ENCODE peak calls at places on chromosomes 5 and 9, in five cellular contexts. M is OCI-LY7, D is MM.1S, H is fibroblast of lung, K is GM12865. Q is an unnamed sample.
A peak's percentile ranks its signal among the peaks of the same experiment; 100 is the strongest.

GRCh38 chr5:11269515-11269914 is 508.5 kb upstream of the DAP start:
- DNase-seq in M (no peak), D (no peak), H (no peak), K (no peak), Q (no peak)

GRCh38 chr5:113776832-113777525 is 263.5 kb downstream of the YTHDC2 start:
- DNase-seq in M (no peak), D (no peak), H (no peak), K (no peak), Q (peak; percentile 39)

GRCh38 chr9:16625831-16626230 is 244.6 kb downstream of the BNC2 start:
- DNase-seq in M (no peak), D (no peak), H (peak; percentile 59), K (no peak), Q (peak; percentile 57)

GRCh38 chr9:20611751-20612287 is 10.5 kb downstream of the MLLT3 start:
- DNase-seq in M (peak; percentile 12), D (no peak), H (peak; percentile 88), K (peak; percentile 21), Q (peak; percentile 82)

GRCh38 chr5:435961-436640 is 6.9 kb upstream of the EXOC3 start:
- DNase-seq in M (no peak), D (no peak), H (peak; percentile 40), K (peak; percentile 43), Q (peak; percentile 34)

GRCh38 chr5:14401639-14402038 is 180.0 kb upstream of the OTULINL start:
- DNase-seq in M (no peak), D (no peak), H (no peak), K (no peak), Q (no peak)

GRCh38 chr9:111056554-111056953 is 18.3 kb upstream of the LPAR1 start:
- DNase-seq in M (no peak), D (no peak), H (peak; percentile 87), K (no peak), Q (peak; percentile 67)

GRCh38 chr5:41508186-41508585 is 2.2 kb downstream of the PLCXD3 start:
- DNase-seq in M (no peak), D (no peak), H (no peak), K (no peak), Q (no peak)

GRCh38 chr5:31963358-31963757 is 210.8 kb downstream of the GOLPH3 start:
- DNase-seq in M (no peak), D (no peak), H (no peak), K (no peak), Q (no peak)

GRCh38 chr9:91151741-91152095 is 210.0 kb downstream of the AUH start:
- DNase-seq in M (no peak), D (no peak), H (no peak), K (no peak), Q (no peak)

GRCh38 chr5:151126199-151126645 is 31.4 kb downstream of the ANXA6 start:
- DNase-seq in M (peak; percentile 83), D (peak; percentile 74), H (peak; percentile 71), K (peak; percentile 90), Q (peak; percentile 69)

GRCh38 chr5:359301-359897 is 37.9 kb downstream of the AHRR start:
- DNase-seq in M (no peak), D (no peak), H (no peak), K (no peak), Q (no peak)

GRCh38 chr5:72032769-72033168 is 74.5 kb upstream of the MAP1B start:
- DNase-seq in M (no peak), D (no peak), H (no peak), K (no peak), Q (no peak)

GRCh38 chr5:160390787-160391696 is 8.8 kb downstream of the FAM200C start:
- DNase-seq in M (peak; percentile 33), D (peak; percentile 33), H (peak; percentile 50), K (peak; percentile 11), Q (peak; percentile 50)

GRCh38 chr9:125440411-125440810 is 178.8 kb downstream of the GAPVD1 start:
- DNase-seq in M (no peak), D (no peak), H (no peak), K (no peak), Q (no peak)

GRCh38 chr9:81032831-81033230 is 656.5 kb downstream of the TLE1 start:
- DNase-seq in M (no peak), D (no peak), H (peak; percentile 19), K (no peak), Q (peak; percentile 5)

GRCh38 chr5:145586664-145587307 is 248.4 kb downstream of the PRELID2 start:
- DNase-seq in M (no peak), D (no peak), H (no peak), K (no peak), Q (no peak)

GRCh38 chr5:757346-757930 is 27.1 kb downstream of the ZDHHC11B start:
- DNase-seq in M (no peak), D (no peak), H (no peak), K (no peak), Q (no peak)

GRCh38 chr5:63963080-63963735 is 963 bp upstream of the HTR1A start:
- DNase-seq in M (peak; percentile 57), D (peak; percentile 78), H (peak; percentile 79), K (peak; percentile 75), Q (peak; percentile 83)

GRCh38 chr5:73213566-73213998 is 40.6 kb downstream of the TMEM174 start:
- DNase-seq in M (no peak), D (no peak), H (peak; percentile 68), K (peak; percentile 48), Q (peak; percentile 69)

GRCh38 chr9:81032030-81032572 is 657.2 kb downstream of the TLE1 start:
- DNase-seq in M (peak; percentile 1), D (peak; percentile 79), H (peak; percentile 90), K (peak; percentile 2), Q (peak; percentile 89)

GRCh38 chr9:92342825-92343488 is 17.2 kb downstream of the CENPP start:
- DNase-seq in M (no peak), D (no peak), H (peak; percentile 41), K (no peak), Q (peak; percentile 56)

GRCh38 chr9:112411626-112412027 is 31.7 kb downstream of the HSDL2 start:
- DNase-seq in M (no peak), D (no peak), H (peak; percentile 63), K (no peak), Q (no peak)

GRCh38 chr5:172243302-172243701 is 40.3 kb downstream of the UBTD2 start:
- DNase-seq in M (no peak), D (no peak), H (no peak), K (no peak), Q (no peak)

GRCh38 chr5:76441890-76442673 is 39.0 kb downstream of the IQGAP2 start:
- DNase-seq in M (no peak), D (no peak), H (no peak), K (no peak), Q (no peak)

GRCh38 chr9:15155323-15155722 is 151.7 kb downstream of the TTC39B start:
- DNase-seq in M (no peak), D (no peak), H (no peak), K (no peak), Q (no peak)

GRCh38 chr5:110702704-110703103 is 23.8 kb downstream of the TMEM232 start:
- DNase-seq in M (no peak), D (no peak), H (peak; percentile 11), K (no peak), Q (no peak)

GRCh38 chr5:59789894-59790293 is 103.6 kb downstream of the PDE4D start:
- DNase-seq in M (no peak), D (no peak), H (no peak), K (no peak), Q (no peak)

GRCh38 chr9:26750126-26750525 is 142.5 kb downstream of the CAAP1 start:
- DNase-seq in M (no peak), D (no peak), H (no peak), K (no peak), Q (no peak)

GRCh38 chr9:26746357-26747072 is 146.1 kb downstream of the CAAP1 start:
- DNase-seq in M (no peak), D (peak; percentile 70), H (peak; percentile 4), K (peak; percentile 76), Q (peak; percentile 30)

GRCh38 chr9:26745111-26745510 is 147.5 kb downstream of the CAAP1 start:
- DNase-seq in M (no peak), D (no peak), H (no peak), K (no peak), Q (no peak)

GRCh38 chr9:26747611-26748010 is 145.0 kb downstream of the CAAP1 start:
- DNase-seq in M (no peak), D (no peak), H (no peak), K (no peak), Q (no peak)

DNA sequence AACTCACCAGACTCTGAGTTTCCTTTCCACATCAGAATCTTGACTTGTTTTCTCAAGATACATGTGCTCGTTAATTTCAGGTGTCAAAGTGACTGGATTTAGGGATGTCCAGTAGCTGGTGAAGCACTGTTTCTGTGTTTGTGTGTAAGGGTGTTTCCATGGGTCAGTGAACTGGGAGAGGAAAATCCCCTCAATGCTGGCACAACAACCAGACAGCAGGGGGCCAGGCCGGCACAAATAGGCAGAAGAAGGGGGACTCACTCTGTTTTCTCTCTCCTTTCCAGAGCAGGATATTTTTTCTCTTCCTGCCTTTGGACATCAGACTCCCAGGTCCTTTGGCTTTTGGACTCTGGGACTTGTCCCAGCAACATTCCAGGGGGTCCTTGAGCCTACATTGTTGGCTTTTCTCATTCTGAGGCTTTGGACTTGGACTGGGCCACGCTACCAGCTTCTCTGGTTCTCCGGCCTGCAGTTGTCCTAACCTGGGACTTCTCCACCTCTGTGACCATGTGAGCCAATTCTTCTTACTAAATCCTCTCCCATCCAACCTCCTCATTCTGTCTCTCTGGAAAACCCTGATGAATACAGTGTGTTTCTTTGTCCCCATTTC is 144.0 kb downstream of the CAAP1 start:
- DNase-seq in M (no peak), D (no peak), H (no peak), K (no peak), Q (no peak)
- TF ChIP-seq CTCF in M (no peak), D (no peak), H (no peak), K (no peak), Q (no peak)

GRCh38 chr5:58107704-58108103 is 352.2 kb downstream of the PLK2 start:
- DNase-seq in M (no peak), D (no peak), H (peak; percentile 8), K (no peak), Q (peak; percentile 21)

GRCh38 chr5:58106754-58107410 is 353.0 kb downstream of the PLK2 start:
- DNase-seq in M (no peak), D (no peak), H (no peak), K (no peak), Q (no peak)

GRCh38 chr5:58105836-58106235 is 354.1 kb downstream of the PLK2 start:
- DNase-seq in M (no peak), D (no peak), H (no peak), K (no peak), Q (no peak)

GRCh38 chr5:58113172-58113571 is 346.7 kb downstream of the PLK2 start:
- DNase-seq in M (no peak), D (no peak), H (no peak), K (no peak), Q (no peak)

GRCh38 chr5:58108507-58108906 is 351.4 kb downstream of the PLK2 start:
- DNase-seq in M (no peak), D (no peak), H (no peak), K (no peak), Q (no peak)
- H3K4me3 ChIP-seq in M (no peak overlapping the region), D (no peak overlapping the region), H (no peak overlapping the region), K (no peak overlapping the region), Q (no peak overlapping the region)

GRCh38 chr9:30039712-30040111 is 2344.7 kb upstream of the ACO1 start:
- DNase-seq in M (no peak), D (no peak), H (no peak), K (no peak), Q (no peak)
- TF ChIP-seq CTCF in M (peak; percentile 23), D (no peak), H (no peak), K (no peak), Q (no peak)

DNA sequence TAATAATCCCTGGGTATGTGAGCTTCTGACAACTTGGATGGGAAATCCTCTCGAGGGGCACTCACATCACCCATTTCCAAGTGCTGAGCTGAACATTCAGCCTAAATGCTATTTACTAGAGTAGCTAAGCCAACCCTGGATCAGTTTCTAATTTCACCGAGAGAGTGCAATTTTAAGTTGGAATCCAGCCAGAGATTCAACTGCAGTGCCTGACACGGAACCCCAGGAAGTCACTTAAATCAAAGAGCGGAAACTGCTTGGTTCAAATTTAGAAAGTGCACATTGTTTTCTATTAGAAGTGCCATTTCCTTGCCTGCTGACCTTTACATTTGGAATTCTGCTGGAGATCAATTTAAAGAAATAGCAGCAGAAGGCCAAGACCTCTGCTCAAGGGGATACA is 8.8 kb downstream of the SPRY4 start:
- DNase-seq in M (no peak), D (peak; percentile 25), H (peak; percentile 78), K (peak; percentile 50), Q (peak; percentile 74)
- H3K4me3 ChIP-seq in M (no peak overlapping the region), D (no peak overlapping the region), H (no peak overlapping the region), K (no peak overlapping the region), Q (no peak overlapping the region)